ENCODE peak calls at places on chromosomes 6 and 20, in six cellular contexts. One of them, this sample, is unnamed.

GRCh38 chr6:8243462-8243861 is 141.1 kb upstream of the EEF1E1 start:
- DNase-seq in fibroblast of lung: peak
- DNase-seq in naive thymus-derived CD4-positive, alpha-beta T cell: no peak
- DNase-seq in HCT116: no peak
- DNase-seq in Caco-2: peak
- DNase-seq in RKO: no peak
- DNase-seq in this sample: no peak

GRCh38 chr6:45586216-45587171 is 208.8 kb upstream of the SUPT3H start:
- DNase-seq in naive thymus-derived CD4-positive, alpha-beta T cell: peak
- DNase-seq in fibroblast of lung: no peak
- DNase-seq in Caco-2: no peak
- DNase-seq in HCT116: no peak
- DNase-seq in RKO: no peak
- DNase-seq in this sample: no peak

GRCh38 chr6:156686429-156686939 is 90.7 kb upstream of the ARID1B start:
- DNase-seq in naive thymus-derived CD4-positive, alpha-beta T cell: peak
- DNase-seq in RKO: peak
- DNase-seq in Caco-2: peak
- DNase-seq in HCT116: no peak
- DNase-seq in fibroblast of lung: peak
- DNase-seq in this sample: peak

GRCh38 chr6:10537726-10538125 is 16.6 kb downstream of the GCNT2 start:
- DNase-seq in RKO: no peak
- DNase-seq in naive thymus-derived CD4-positive, alpha-beta T cell: no peak
- DNase-seq in fibroblast of lung: no peak
- DNase-seq in HCT116: no peak
- DNase-seq in Caco-2: no peak
- DNase-seq in this sample: no peak

GRCh38 chr6:93985953-93986352 is 566.6 kb upstream of the EPHA7 start:
- DNase-seq in HCT116: no peak
- DNase-seq in RKO: no peak
- DNase-seq in Caco-2: no peak
- DNase-seq in fibroblast of lung: no peak
- DNase-seq in naive thymus-derived CD4-positive, alpha-beta T cell: no peak
- DNase-seq in this sample: no peak

GRCh38 chr6:53335224-53335994 is 13.3 kb downstream of the ELOVL5 start:
- DNase-seq in RKO: no peak
- DNase-seq in fibroblast of lung: no peak
- DNase-seq in naive thymus-derived CD4-positive, alpha-beta T cell: peak
- DNase-seq in Caco-2: no peak
- DNase-seq in HCT116: no peak
- DNase-seq in this sample: no peak

GRCh38 chr20:17504898-17505663 is 26.1 kb downstream of the BFSP1 start:
- DNase-seq in naive thymus-derived CD4-positive, alpha-beta T cell: peak
- DNase-seq in RKO: peak
- DNase-seq in HCT116: peak
- DNase-seq in Caco-2: peak
- DNase-seq in fibroblast of lung: peak
- DNase-seq in this sample: peak

GRCh38 chr20:44780226-44780625 is 30.1 kb downstream of the RIMS4 start:
- DNase-seq in Caco-2: peak
- DNase-seq in RKO: peak
- DNase-seq in fibroblast of lung: peak
- DNase-seq in naive thymus-derived CD4-positive, alpha-beta T cell: no peak
- DNase-seq in HCT116: no peak
- DNase-seq in this sample: peak